ENCODE peak calls at places on chromosomes 11 and 22, in ten cellular contexts. X is PC-3, F is GM23248, I is OCI-LY7, V is HCT116, P is PC-9, C is hepatocyte, O is GM23338, H is Karpas-422, K is SK-N-SH. Z is an unnamed sample.

GRCh38 chr11:89452780-89453179 is 38.4 kb downstream of the NOX4 start:
- DNase-seq in H (no peak), I (no peak), O (no peak), F (no peak), X (no peak), C (no peak), K (no peak), V (no peak), P (no peak), Z (no peak)

GRCh38 chr11:128548655-128549255 is 38.6 kb downstream of the ETS1 start:
- DNase-seq in H (peak; percentile 53), F (peak; percentile 73), I (peak; percentile 48), K (peak; percentile 77), X (peak; percentile 31), P (no peak), C (peak; percentile 61), O (peak; percentile 60), V (no peak), Z (no peak)

GRCh38 chr11:83125577-83125976 is 31.4 kb upstream of the PCF11 start:
- DNase-seq in K (no peak), F (no peak), H (no peak), O (no peak), X (no peak), P (no peak), C (no peak), I (no peak), V (no peak), Z (no peak)

GRCh38 chr22:39132281-39132680 is 20.2 kb downstream of the CBX7 start:
- DNase-seq in F (no peak), H (no peak), C (no peak), K (no peak), O (no peak), V (no peak), P (no peak), I (no peak), X (no peak), Z (no peak)

GRCh38 chr11:13114566-13115465 is 105.7 kb downstream of the RASSF10 start:
- DNase-seq in V (no peak), F (peak; percentile 10), K (peak; percentile 31), O (peak; percentile 69), X (peak; percentile 25), H (peak; percentile 41), I (no peak), P (peak; percentile 49), C (peak; percentile 81), Z (no peak)

GRCh38 chr11:76783901-76784813 is 1.0 kb downstream of the TSKU start:
- DNase-seq in P (peak; percentile 69), K (peak; percentile 97), H (no peak), O (peak; percentile 94), I (no peak), X (peak; percentile 80), V (peak; percentile 55), C (peak; percentile 91), F (peak; percentile 95), Z (no peak)

GRCh38 chr22:23678133-23678532 is 12.7 kb upstream of the RGL4 start:
- DNase-seq in X (no peak), V (no peak), K (no peak), F (no peak), H (no peak), O (peak; percentile 11), I (no peak), C (no peak), P (no peak), Z (no peak)

GRCh38 chr11:69385832-69386415 is 92.0 kb downstream of the MYEOV start:
- DNase-seq in O (no peak), X (no peak), I (no peak), C (no peak), V (no peak), F (no peak), P (no peak), K (no peak), H (no peak), Z (no peak)

GRCh38 chr22:31938258-31938657 is 6.1 kb upstream of the YWHAH start:
- DNase-seq in O (no peak), X (no peak), F (no peak), K (no peak), C (no peak), P (no peak), H (no peak), I (no peak), V (no peak), Z (no peak)

GRCh38 chr22:36386900-36387663 is 685 bp downstream of the MYH9 start:
- DNase-seq in H (peak; percentile 89), C (peak; percentile 76), V (no peak), X (no peak), I (peak; percentile 76), O (peak; percentile 38), K (peak; percentile 78), P (no peak), F (peak; percentile 81), Z (peak; percentile 61)

GRCh38 chr11:125345706-125346561 is 150.1 kb downstream of the FEZ1 start:
- DNase-seq in V (no peak), I (peak; percentile 28), K (peak; percentile 84), X (peak; percentile 74), F (peak; percentile 93), C (peak; percentile 84), H (peak; percentile 80), O (peak; percentile 90), P (peak; percentile 45), Z (peak; percentile 48)

DNA sequence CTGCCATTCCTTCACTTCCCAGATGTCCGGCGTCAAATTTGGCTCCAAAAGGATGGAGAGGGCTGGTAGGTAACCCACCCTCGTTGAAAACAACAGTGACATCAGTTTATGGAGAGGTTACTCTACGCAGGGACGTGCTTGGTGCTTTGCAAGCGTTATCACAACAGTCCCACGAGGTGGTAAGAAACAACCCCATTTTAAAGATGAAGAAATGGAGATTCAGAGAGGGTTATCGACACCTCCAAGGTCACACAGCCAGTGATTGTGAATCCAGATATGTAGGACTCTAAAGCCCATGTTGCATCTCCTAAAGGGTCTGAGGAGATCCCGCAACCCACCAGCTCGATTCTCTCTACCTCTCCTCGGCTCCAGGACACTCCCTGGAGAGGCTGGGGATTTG is 773 bp downstream of the MIAT start:
- DNase-seq in V (no peak), I (no peak), X (no peak), K (no peak), H (peak; percentile 44), P (no peak), O (no peak), F (peak; percentile 11), C (no peak), Z (peak; percentile 37)
- H2AFZ ChIP-seq in V (peak overlapping the region; percentile 97), I (peak overlapping the region; percentile 68), X (peak overlapping the region; percentile 76), K (peak overlapping the region; percentile 69), H (peak overlapping the region; percentile 85), P (peak overlapping the region; percentile 26), O (no peak overlapping the region), F (peak overlapping the region; percentile 63), C (no peak overlapping the region), Z (peak overlapping the region; percentile 89)

GRCh38 chr11:105040703-105041102 is 4.4 kb downstream of the CARD16 start:
- DNase-seq in P (no peak), I (no peak), O (no peak), F (no peak), H (no peak), K (no peak), C (no peak), X (no peak), V (no peak), Z (no peak)
- H3K9me2 ChIP-seq in P (no peaks in the 10 kb centered on the region), I (no peaks in the 10 kb centered on the region), O (peaks cover 17% of the 10 kb centered on the region), F (no peaks in the 10 kb centered on the region), H (peaks cover 4% of the 10 kb centered on the region), K (no peaks in the 10 kb centered on the region), C (no peaks in the 10 kb centered on the region), X (no peaks in the 10 kb centered on the region), V (no peaks in the 10 kb centered on the region), Z (no peaks in the 10 kb centered on the region)

DNA sequence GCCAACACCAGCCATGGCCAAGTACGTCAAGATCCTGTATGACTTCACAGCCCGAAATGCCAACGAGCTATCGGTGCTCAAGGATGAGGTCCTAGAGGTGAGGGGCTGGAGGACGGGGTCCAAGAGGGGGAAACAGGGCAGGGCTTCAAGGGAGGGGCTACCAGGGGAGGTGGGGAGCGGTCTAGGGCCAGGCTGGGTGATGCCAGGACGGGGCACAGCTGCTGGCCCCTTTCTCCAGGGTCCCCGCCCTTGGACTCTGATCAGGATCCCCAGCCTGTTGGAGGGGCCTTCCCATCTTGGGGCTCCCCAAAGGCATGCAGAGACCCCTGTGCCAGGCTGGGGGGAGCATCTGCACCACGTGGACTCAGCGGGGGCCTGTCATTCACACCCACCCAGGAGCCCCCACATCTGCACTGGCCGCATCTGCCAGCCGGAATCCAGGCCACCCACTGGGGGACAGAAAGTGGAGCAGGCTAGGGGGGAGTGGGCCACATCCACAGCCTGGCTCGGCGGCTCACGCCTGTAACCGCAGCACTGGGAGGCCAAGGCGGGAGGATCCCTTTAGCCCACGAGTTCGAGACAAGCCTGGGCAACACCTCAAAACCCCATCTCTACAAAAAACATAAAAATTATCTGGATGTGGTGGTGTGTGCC is 18.8 kb downstream of the EPS8L2 start:
- DNase-seq in H (no peak), O (peak; percentile 13), X (no peak), V (no peak), F (no peak), K (peak; percentile 34), P (no peak), I (no peak), C (no peak), Z (no peak)
- H3K4me2 ChIP-seq in H (no peak overlapping the region), O (peak overlapping the region; percentile 88), X (no peak overlapping the region), V (no peak overlapping the region), F (no peak overlapping the region), K (no peak overlapping the region), P (peak overlapping the region; percentile 90), I (peak overlapping the region; percentile 49), C (peak overlapping the region; percentile 73), Z (peak overlapping the region; percentile 24)

GRCh38 chr22:40137132-40137531 is 40.6 kb upstream of the TNRC6B start:
- DNase-seq in H (no peak), C (no peak), O (no peak), K (no peak), P (no peak), F (no peak), I (no peak), X (no peak), V (no peak), Z (no peak)

DNA sequence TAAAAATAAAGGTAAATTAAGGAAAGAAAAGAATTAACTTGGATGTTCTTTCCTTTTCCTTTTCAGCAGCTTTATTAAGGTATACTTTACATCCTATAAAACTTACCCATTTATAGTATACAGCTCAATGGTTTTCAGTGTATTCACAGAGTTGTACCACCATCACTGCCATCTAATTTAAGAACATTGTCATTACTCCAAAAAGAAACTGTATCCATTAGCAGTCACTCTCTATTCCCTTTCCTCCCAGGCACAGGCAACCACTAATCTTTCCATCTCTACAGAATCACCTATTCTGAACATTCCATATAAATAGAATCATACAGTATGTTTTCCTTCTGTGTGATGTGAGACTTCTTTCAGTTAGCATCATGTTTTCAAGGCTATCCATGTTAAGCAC is 38.9 kb upstream of the TNRC6B start:
- DNase-seq in F (no peak), H (no peak), I (no peak), V (no peak), P (no peak), C (no peak), O (no peak), K (no peak), X (no peak), Z (no peak)
- H2AFZ ChIP-seq in F (no peak overlapping the region), H (no peak overlapping the region), I (no peak overlapping the region), V (no peak overlapping the region), P (no peak overlapping the region), C (no peak overlapping the region), O (no peak overlapping the region), K (no peak overlapping the region), X (no peak overlapping the region), Z (no peak overlapping the region)

Z was measured in MM.1S.